ENCODE peak calls at places on chromosome 17, in nine cellular contexts. N, C, M, V, Q, J, K, B and G are unnamed samples.

GRCh38 chr17:40150215-40150614 is 9.9 kb downstream of the CASC3 start:
- DNase-seq in N (no peak), C (no peak), M (no peak), V (no peak), Q (no peak), J (no peak), K (no peak), B (no peak), G (no peak)

GRCh38 chr17:70794757-70795156 is 625.4 kb downstream of the KCNJ2 start:
- DNase-seq in N (no peak), C (no peak), M (no peak), V (no peak), Q (no peak), J (no peak), K (no peak), B (no peak), G (no peak)

GRCh38 chr17:82320956-82321927 is 3.8 kb upstream of the CD7 start:
- DNase-seq in N (no peak), C (peak; percentile 72), M (peak; percentile 90), V (no peak), Q (no peak), J (no peak), K (no peak), B (peak; percentile 74), G (no peak)

GRCh38 chr17:19744922-19745757 is 3.0 kb downstream of the ALDH3A1 start:
- DNase-seq in N (peak; percentile 95), C (peak; percentile 83), M (peak; percentile 96), V (no peak), Q (peak; percentile 96), J (no peak), K (peak; percentile 51), B (peak; percentile 94), G (no peak)

GRCh38 chr17:382644-383533 is 30.3 kb upstream of the RPH3AL start:
- DNase-seq in N (peak; percentile 69), C (no peak), M (peak; percentile 6), V (peak; percentile 13), Q (no peak), J (peak; percentile 53), K (no peak), B (peak; percentile 92), G (no peak)

GRCh38 chr17:48153711-48154642 is 46.4 kb downstream of the SNX11 start:
- DNase-seq in N (peak; percentile 47), C (no peak), M (no peak), V (peak; percentile 14), Q (no peak), J (no peak), K (no peak), B (peak; percentile 80), G (no peak)

GRCh38 chr17:69853533-69854262 is 221.3 kb upstream of the KCNJ16 start:
- DNase-seq in N (peak; percentile 36), C (no peak), M (no peak), V (no peak), Q (no peak), J (no peak), K (no peak), B (no peak), G (no peak)

GRCh38 chr17:60573139-60573975 is 26.6 kb upstream of the PPM1D start:
- DNase-seq in N (no peak), C (no peak), M (no peak), V (no peak), Q (no peak), J (peak; percentile 93), K (no peak), B (peak; percentile 60), G (no peak)

GRCh38 chr17:57457188-57457587 is 200.9 kb downstream of the MSI2 start:
- DNase-seq in N (no peak), C (no peak), M (no peak), V (no peak), Q (no peak), J (no peak), K (no peak), B (no peak), G (no peak)

GRCh38 chr17:80656590-80656989 is 112.0 kb downstream of the RPTOR start:
- DNase-seq in N (no peak), C (no peak), M (no peak), V (no peak), Q (peak; percentile 28), J (no peak), K (no peak), B (no peak), G (no peak)

GRCh38 chr17:81090361-81091133 is 55.6 kb downstream of the BAIAP2 start:
- DNase-seq in N (peak; percentile 34), C (peak; percentile 20), M (peak; percentile 83), V (no peak), Q (peak; percentile 75), J (no peak), K (peak; percentile 89), B (peak; percentile 78), G (no peak)

GRCh38 chr17:32310927-32311568 is 30.9 kb downstream of the C17orf75 start:
- DNase-seq in N (no peak), C (no peak), M (no peak), V (no peak), Q (no peak), J (no peak), K (no peak), B (peak; percentile 69), G (no peak)

GRCh38 chr17:39950871-39951348 is 11.9 kb upstream of the GSDMA start:
- DNase-seq in N (no peak), C (no peak), M (no peak), V (no peak), Q (peak; percentile 62), J (no peak), K (no peak), B (no peak), G (no peak)

GRCh38 chr17:55674107-55674506 is 48.6 kb downstream of the TMEM100 start:
- DNase-seq in N (no peak), C (no peak), M (no peak), V (no peak), Q (no peak), J (no peak), K (peak; percentile 91), B (no peak), G (no peak)

GRCh38 chr17:4607773-4608187 is 23.5 kb downstream of the SMTNL2 start:
- DNase-seq in N (peak; percentile 81), C (no peak), M (no peak), V (no peak), Q (peak; percentile 81), J (no peak), K (peak; percentile 48), B (no peak), G (no peak)

DNA sequence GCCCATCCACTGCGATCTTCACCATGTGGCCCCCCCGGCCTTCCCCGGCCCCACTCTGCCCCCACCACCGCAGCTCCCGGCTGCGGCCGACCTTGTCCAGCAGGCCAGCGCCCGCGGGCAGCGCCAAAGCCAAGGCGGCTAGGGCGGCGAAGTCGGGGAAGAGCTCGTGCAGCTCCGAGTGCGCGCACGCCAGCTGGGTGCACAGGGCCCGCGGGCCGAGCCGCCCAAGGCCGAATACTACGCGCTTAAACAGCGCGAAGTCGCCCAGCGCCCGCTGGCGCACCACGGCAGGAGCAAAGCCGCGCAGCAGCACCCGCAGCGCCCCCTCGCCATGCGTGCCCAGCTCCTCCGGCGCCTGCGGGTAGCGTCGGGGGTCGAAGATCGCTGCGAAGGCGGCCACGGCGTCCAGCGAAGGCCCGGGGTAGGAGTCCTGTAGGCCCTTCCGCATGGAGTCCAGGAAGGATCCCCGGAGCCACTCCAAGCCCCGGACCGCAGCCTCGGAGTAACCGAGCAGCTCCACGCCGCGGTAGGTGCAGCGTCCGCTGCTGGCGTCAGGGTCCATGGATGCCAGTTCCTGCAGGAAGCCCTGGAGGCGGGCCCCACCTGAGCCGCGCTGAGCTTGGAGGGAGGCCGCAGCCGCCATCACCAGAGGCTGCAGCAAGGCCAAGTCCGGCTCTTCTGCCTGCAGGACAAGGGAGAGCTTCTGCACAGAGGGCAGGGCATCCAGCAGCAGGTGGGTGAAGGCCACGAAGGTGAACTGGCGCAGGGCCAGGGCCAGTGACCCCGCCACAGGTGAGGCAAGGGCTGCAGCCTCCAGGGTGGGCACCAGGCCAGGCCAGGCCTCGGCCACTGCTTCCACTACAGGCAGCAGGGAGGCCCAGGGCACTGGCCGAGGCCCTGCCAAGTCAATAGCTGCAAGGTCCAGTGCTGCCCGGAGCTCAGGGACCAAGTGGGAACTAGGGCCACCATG is 10.3 kb downstream of the C17orf113 start:
- DNase-seq in N (no peak), C (no peak), M (no peak), V (no peak), Q (no peak), J (no peak), K (no peak), B (no peak), G (no peak)
- TF ChIP-seq CTCF in N (no peak), C (no peak), M (no peak), V (no peak), Q (no peak), J (no peak), K (no peak), B (no peak), G (no peak)

GRCh38 chr17:22703786-22704441 is 1011.6 kb downstream of the KCNJ18 start:
- DNase-seq in N (no peak), C (no peak), M (no peak), V (no peak), Q (no peak), J (no peak), K (peak; percentile 4), B (no peak), G (no peak)
- H3K4me3 ChIP-seq in N (no peak overlapping the region), C (no peak overlapping the region), M (no peak overlapping the region), V (no peak overlapping the region), Q (no peak overlapping the region), J (no peak overlapping the region), K (no peak overlapping the region), B (no peak overlapping the region), G (no peak overlapping the region)

GRCh38 chr17:29619251-29619650 is 3.5 kb downstream of the CORO6 start:
- DNase-seq in N (no peak), C (no peak), M (no peak), V (no peak), Q (peak; percentile 84), J (no peak), K (no peak), B (peak; percentile 66), G (no peak)
- TF ChIP-seq CTCF in N (no peak), C (no peak), M (no peak), V (peak; percentile 11), Q (peak; percentile 41), J (peak; percentile 49), K (peak; percentile 3), B (peak; percentile 41), G (peak; percentile 36)

DNA sequence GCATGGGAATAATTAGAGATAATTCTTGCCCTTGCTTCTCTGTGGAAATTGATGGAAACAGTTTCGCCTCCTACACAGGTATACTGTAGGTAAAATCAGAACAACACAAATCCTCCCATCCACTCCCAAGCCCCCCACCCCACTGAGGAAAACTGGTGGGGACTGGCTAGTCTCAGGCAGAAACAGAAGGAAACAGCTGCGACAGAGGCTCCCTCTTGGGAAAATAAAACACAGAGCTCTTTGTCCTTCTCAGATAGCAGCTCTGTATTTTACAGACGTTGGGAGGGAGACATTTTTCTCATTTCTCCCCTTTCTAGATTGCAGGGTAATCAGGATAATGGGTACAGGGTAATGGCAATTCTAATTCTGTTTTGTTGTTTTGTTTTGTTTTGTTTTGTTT is 1.1 kb downstream of the SLFN13 start:
- DNase-seq in N (no peak), C (no peak), M (no peak), V (no peak), Q (no peak), J (no peak), K (no peak), B (no peak), G (no peak)
- H3K4me3 ChIP-seq in N (no peak overlapping the region), C (no peak overlapping the region), M (peak overlapping the region; percentile 65), V (no peak overlapping the region), Q (peak overlapping the region; percentile 66), J (no peak overlapping the region), K (peak overlapping the region; percentile 56), B (peak overlapping the region; percentile 55), G (no peak overlapping the region)